ENCODE peak calls at places on chromosomes 7 and 10, in four cellular contexts. Y is fibroblast of villous mesenchyme, C is astrocyte, T is uterus. X is an unnamed sample.

GRCh38 chr10:110461530-110461929 is 36.2 kb upstream of the DUSP5 start:
- DNase-seq in Y (no peak), C (no peak), T (no peak), X (no peak)

GRCh38 chr10:21315321-21316220 is 209.9 kb downstream of the SKIDA1 start:
- DNase-seq in Y (peak), C (peak), T (peak), X (peak)

GRCh38 chr7:47026733-47027450 is 555.0 kb downstream of the TNS3 start:
- DNase-seq in Y (no peak), C (no peak), T (no peak), X (no peak)

GRCh38 chr7:2166625-2167280 is 66.0 kb downstream of the MAD1L1 start:
- DNase-seq in Y (peak), C (no peak), T (no peak), X (no peak)

GRCh38 chr7:25009271-25009670 is 29.3 kb upstream of the OSBPL3 start:
- DNase-seq in Y (peak), C (peak), T (no peak), X (peak)

GRCh38 chr10:34739915-34740314 is 75.2 kb downstream of the PARD3 start:
- DNase-seq in Y (peak), C (peak), T (peak), X (peak)

GRCh38 chr10:45371555-45371954 is 2.5 kb upstream of the ALOX5 start:
- DNase-seq in Y (no peak), C (no peak), T (no peak), X (no peak)

GRCh38 chr7:133568544-133568943 is 315.7 kb downstream of the EXOC4 start:
- DNase-seq in Y (no peak), C (peak), T (no peak), X (no peak)

GRCh38 chr7:103065666-103066065 is 8.9 kb downstream of the FBXL13 start:
- DNase-seq in Y (peak), C (no peak), T (no peak), X (peak)

GRCh38 chr10:86065711-86066251 is 300.8 kb downstream of the GRID1 start:
- DNase-seq in Y (no peak), C (no peak), T (no peak), X (no peak)

GRCh38 chr7:64885520-64886240 is 17.4 kb upstream of the ZNF273 start:
- DNase-seq in Y (no peak), C (no peak), T (no peak), X (no peak)

GRCh38 chr7:78090616-78091015 is 292.0 kb downstream of the PHTF2 start:
- DNase-seq in Y (no peak), C (no peak), T (no peak), X (no peak)
- TF ChIP-seq CTCF in Y (no peak), C (no peak), T (no peak), X (peak)

GRCh38 chr7:6532516-6532915 is 18.7 kb downstream of the GRID2IP start:
- DNase-seq in Y (no peak), C (no peak), T (no peak), X (no peak)

GRCh38 chr7:6531492-6532279 is 19.6 kb downstream of the GRID2IP start:
- DNase-seq in Y (no peak), C (no peak), T (no peak), X (no peak)

GRCh38 chr7:6528401-6529130 is 22.7 kb downstream of the GRID2IP start:
- DNase-seq in Y (no peak), C (no peak), T (no peak), X (no peak)

GRCh38 chr7:6529643-6530042 is 21.6 kb downstream of the GRID2IP start:
- DNase-seq in Y (no peak), C (no peak), T (no peak), X (no peak)

GRCh38 chr7:6530626-6531491 is 20.4 kb downstream of the GRID2IP start:
- DNase-seq in Y (no peak), C (no peak), T (no peak), X (no peak)
- TF ChIP-seq CTCF in Y (no peak), C (no peak), T (no peak), X (no peak)

GRCh38 chr10:67506083-67506756 is 189.8 kb downstream of the CTNNA3 start:
- DNase-seq in Y (no peak), C (no peak), T (no peak), X (no peak)
- TF ChIP-seq CTCF in Y (no peak), C (no peak), T (no peak), X (no peak)

DNA sequence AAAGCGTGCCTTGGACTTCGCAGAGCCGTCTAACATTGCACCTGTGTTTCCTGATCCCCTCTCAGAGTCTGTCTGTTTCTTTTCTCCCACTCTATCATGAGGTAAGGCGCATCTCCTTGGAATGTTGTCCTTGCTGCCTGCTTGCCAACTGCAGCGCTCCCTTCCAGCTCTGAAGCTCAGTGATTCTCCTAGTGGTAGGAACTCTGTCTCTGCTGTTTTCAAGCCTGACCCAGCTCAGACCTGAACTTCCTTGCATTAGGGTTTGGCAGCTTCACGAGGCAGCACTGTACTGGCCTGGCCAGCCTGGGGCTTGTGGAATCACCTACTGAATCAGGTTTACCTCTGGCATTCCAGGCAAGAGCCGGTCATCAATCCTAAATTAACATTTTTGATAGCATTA is 123.9 kb downstream of the CREB5 start:
- DNase-seq in Y (peak), C (peak), T (peak), X (peak)
- TF ChIP-seq CTCF in Y (peak), C (peak), T (peak), X (peak)

GRCh38 chr10:111656066-111656465 is 527.5 kb downstream of the GPAM start:
- DNase-seq in Y (no peak), C (no peak), T (no peak), X (no peak)
- TF ChIP-seq CTCF in Y (no peak), C (no peak), T (no peak), X (no peak)

GRCh38 chr10:75110006-75110632 is 1.3 kb upstream of the SAMD8 start:
- DNase-seq in Y (no peak), C (no peak), T (no peak), X (no peak)

GRCh38 chr10:75109459-75109778 is 2.0 kb upstream of the SAMD8 start:
- DNase-seq in Y (no peak), C (no peak), T (no peak), X (no peak)

GRCh38 chr10:75111906-75112703 is 649 bp downstream of the SAMD8 start:
- DNase-seq in Y (peak), C (peak), T (peak), X (peak)

GRCh38 chr10:75108684-75109458 is 2.6 kb upstream of the SAMD8 start:
- DNase-seq in Y (no peak), C (no peak), T (no peak), X (no peak)

GRCh38 chr10:75111367-75111905 is at the start of gene SAMD8:
- DNase-seq in Y (peak), C (peak), T (peak), X (peak)
- TF ChIP-seq CTCF in Y (peak), C (no peak), T (peak), X (peak)

DNA sequence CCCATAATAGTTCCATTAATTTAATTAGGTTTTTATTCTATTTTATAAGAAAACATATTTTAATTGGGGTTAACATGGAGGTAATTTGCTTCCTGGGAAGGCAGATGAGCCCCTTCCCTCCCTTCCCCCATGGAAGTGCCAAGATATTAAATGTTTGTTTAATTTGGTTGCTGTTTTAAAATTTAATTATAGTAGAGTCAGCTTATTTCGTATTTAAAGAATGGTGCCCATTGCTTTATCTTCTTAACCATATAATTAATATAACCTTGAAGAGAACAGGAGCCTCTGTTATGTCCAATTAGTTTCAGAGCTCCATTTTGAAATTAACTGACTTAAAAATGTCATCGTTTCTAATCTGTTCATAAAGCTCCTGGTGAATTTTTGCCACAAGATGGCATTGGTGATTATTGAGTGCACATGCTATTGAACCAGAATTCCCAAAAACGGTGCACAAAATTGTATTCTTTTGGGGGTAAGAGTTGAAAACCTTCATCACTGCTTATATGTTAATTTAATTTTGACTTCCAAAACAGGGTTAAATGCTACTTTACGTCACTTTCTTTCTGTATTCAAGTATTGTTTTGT is 26.0 kb downstream of the KLHDC10 start:
- DNase-seq in Y (peak), C (no peak), T (no peak), X (no peak)
- TF ChIP-seq CTCF in Y (peak), C (peak), T (peak), X (peak)

X was measured in brain microvascular endothelial cell.